ENCODE peak calls at places on chromosomes 3 and 15, in five cellular contexts. Y is HCT116, V is GM12878, I is K562, W is HepG2. Q is an unnamed sample.

GRCh38 chr3:191412764-191413163 is 48.2 kb upstream of the PYDC2 start:
- DNase-seq in Y (no peak), V (no peak), I (no peak), W (no peak), Q (peak)

GRCh38 chr3:135771760-135772159 is 193.8 kb upstream of the PPP2R3A start:
- DNase-seq in Y (no peak), V (no peak), I (no peak), W (no peak), Q (no peak)

GRCh38 chr3:171356251-171356650 is 104.0 kb downstream of the TNIK start:
- DNase-seq in Y (no peak), V (no peak), I (no peak), W (no peak), Q (no peak)

GRCh38 chr3:177657243-177657642 is 460.0 kb upstream of the TBL1XR1 start:
- DNase-seq in Y (no peak), V (no peak), I (no peak), W (no peak), Q (no peak)

GRCh38 chr15:51117270-51117669 is 22.6 kb upstream of the TNFAIP8L3 start:
- DNase-seq in Y (no peak), V (no peak), I (no peak), W (no peak), Q (no peak)

GRCh38 chr15:32853667-32854066 is 135.9 kb downstream of the GREM1 start:
- DNase-seq in Y (no peak), V (no peak), I (no peak), W (no peak), Q (no peak)

GRCh38 chr15:49308686-49309085 is 114.4 kb upstream of the FGF7 start:
- DNase-seq in Y (no peak), V (no peak), I (no peak), W (no peak), Q (no peak)

GRCh38 chr3:49373563-49373962 is 15.4 kb upstream of the GPX1 start:
- DNase-seq in Y (no peak), V (no peak), I (no peak), W (no peak), Q (no peak)

GRCh38 chr3:134933997-134934396 is 138.9 kb downstream of the EPHB1 start:
- DNase-seq in Y (no peak), V (no peak), I (no peak), W (no peak), Q (no peak)

GRCh38 chr3:141680620-141681389 is 57.3 kb upstream of the RNF7 start:
- DNase-seq in Y (no peak), V (no peak), I (peak), W (no peak), Q (peak)

GRCh38 chr3:60594025-60594424 is 657.2 kb downstream of the FHIT start:
- DNase-seq in Y (no peak), V (no peak), I (no peak), W (no peak), Q (no peak)

GRCh38 chr3:170598091-170598502 is 12.2 kb upstream of the SLC7A14 start:
- DNase-seq in Y (no peak), V (no peak), I (no peak), W (peak), Q (no peak)

GRCh38 chr3:18246336-18247060 is 178.6 kb downstream of the SATB1 start:
- DNase-seq in Y (no peak), V (no peak), I (no peak), W (no peak), Q (no peak)

GRCh38 chr3:15055019-15055557 is 10.0 kb downstream of the MRPS25 start:
- DNase-seq in Y (no peak), V (peak), I (peak), W (no peak), Q (no peak)

GRCh38 chr3:119831941-119832371 is 50.1 kb downstream of the NR1I2 start:
- DNase-seq in Y (no peak), V (no peak), I (no peak), W (no peak), Q (no peak)

GRCh38 chr3:14440531-14441239 is 38.3 kb downstream of the SLC6A6 start:
- DNase-seq in Y (no peak), V (no peak), I (peak), W (no peak), Q (no peak)

GRCh38 chr3:178545337-178545736 is 9.1 kb downstream of the KCNMB2 start:
- DNase-seq in Y (no peak), V (no peak), I (no peak), W (no peak), Q (no peak)

GRCh38 chr3:187021748-187022402 is 91.5 kb downstream of the ST6GAL1 start:
- DNase-seq in Y (no peak), V (peak), I (no peak), W (no peak), Q (no peak)

GRCh38 chr15:80512729-80513670 is 108.8 kb downstream of the ARNT2 start:
- DNase-seq in Y (peak), V (no peak), I (no peak), W (peak), Q (no peak)

GRCh38 chr3:170942011-170942410 is 33.6 kb upstream of the EIF5A2 start:
- DNase-seq in Y (no peak), V (no peak), I (no peak), W (no peak), Q (no peak)

GRCh38 chr3:182735672-182736071 is 57.6 kb upstream of the ATP11B start:
- DNase-seq in Y (no peak), V (no peak), I (no peak), W (no peak), Q (no peak)

GRCh38 chr15:36590838-36591237 is 11.4 kb downstream of the CDIN1 start:
- DNase-seq in Y (no peak), V (no peak), I (no peak), W (no peak), Q (no peak)

GRCh38 chr3:111963424-111963823 is 15.4 kb upstream of the ABHD10 start:
- DNase-seq in Y (peak), V (no peak), I (no peak), W (no peak), Q (no peak)

GRCh38 chr15:60563066-60563465 is 84.1 kb upstream of the ICE2 start:
- DNase-seq in Y (no peak), V (no peak), I (no peak), W (peak), Q (no peak)

GRCh38 chr3:173770796-173771573 is 373.4 kb downstream of the NLGN1 start:
- DNase-seq in Y (no peak), V (no peak), I (no peak), W (no peak), Q (no peak)

GRCh38 chr15:70234256-70234965 is 136.7 kb upstream of the TLE3 start:
- DNase-seq in Y (no peak), V (no peak), I (no peak), W (no peak), Q (no peak)

GRCh38 chr3:78268716-78269668 is 1229.1 kb downstream of the ROBO2 start:
- DNase-seq in Y (no peak), V (no peak), I (no peak), W (no peak), Q (no peak)
- TF ChIP-seq ZNF274 in Y (no peak), V (no peak), I (no peak), W (no peak), Q (no peak)

DNA sequence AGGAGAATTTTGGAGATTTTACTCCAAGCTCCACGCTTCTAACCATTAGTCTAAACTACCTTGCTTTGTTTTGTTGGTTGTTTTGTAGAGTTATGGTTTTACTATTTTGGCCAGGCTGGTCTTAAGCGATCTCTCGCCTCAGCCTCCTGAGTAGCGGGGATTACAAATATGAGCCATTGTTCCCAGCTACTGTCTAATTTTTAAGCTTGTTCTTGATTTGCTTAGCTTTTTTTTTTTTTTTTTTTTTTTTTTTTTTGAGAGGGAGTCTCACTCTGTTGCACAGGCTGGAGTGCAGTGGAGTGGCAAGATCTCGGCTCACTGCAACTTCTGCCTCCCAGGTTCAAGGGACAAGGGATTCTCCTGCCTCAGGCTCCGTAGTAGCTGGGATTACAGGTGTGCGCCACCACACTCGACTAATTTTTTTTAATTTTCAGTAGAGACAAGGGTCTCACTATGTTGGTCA is 28.5 kb downstream of the EFCAB12 start:
- DNase-seq in Y (peak), V (no peak), I (no peak), W (no peak), Q (no peak)
- TF ChIP-seq YY1 in Y (no peak), V (no peak), I (no peak), W (no peak), Q (no peak)

DNA sequence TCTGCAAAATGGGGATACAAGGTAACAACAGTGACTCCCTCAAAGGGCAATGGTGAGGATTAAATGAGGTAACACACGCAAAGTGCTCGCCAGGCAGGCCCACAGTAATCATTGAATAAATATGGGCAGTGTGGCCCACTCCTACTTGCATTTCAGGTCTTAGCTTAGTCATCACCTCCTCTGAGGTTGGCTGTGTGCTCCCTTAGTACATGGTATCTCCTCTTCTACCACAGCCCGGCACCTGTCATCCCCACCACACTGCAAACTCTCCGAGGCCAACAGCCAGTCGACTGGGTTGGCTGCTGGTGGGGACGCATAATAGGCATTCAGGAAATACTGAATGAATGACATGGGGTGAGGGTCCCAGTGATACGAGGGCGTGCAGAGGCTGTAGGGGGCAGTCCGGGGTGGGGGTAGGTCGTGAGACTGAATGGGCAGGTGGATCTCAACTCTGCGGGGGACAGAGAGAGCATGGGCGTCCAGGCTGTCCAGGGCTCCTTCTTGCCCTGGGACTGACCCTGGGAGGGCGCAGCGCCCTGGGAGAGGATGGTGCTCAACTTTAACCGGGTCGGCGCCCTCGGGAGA is 375 bp upstream of the MYZAP start:
- DNase-seq in Y (no peak), V (no peak), I (no peak), W (no peak), Q (no peak)
- TF ChIP-seq ZNF274 in Y (no peak), V (no peak), I (no peak), W (no peak), Q (no peak)

GRCh38 chr3:185176756-185177359 is 24.0 kb upstream of the C3orf70 start:
- DNase-seq in Y (peak), V (no peak), I (peak), W (peak), Q (peak)
- TF ChIP-seq YY1 in Y (no peak), V (no peak), I (no peak), W (no peak), Q (no peak)

GRCh38 chr3:164781755-164782154 is 296.5 kb downstream of the SI start:
- DNase-seq in Y (no peak), V (no peak), I (no peak), W (no peak), Q (no peak)
- TF ChIP-seq ZNF274 in Y (no peak), V (no peak), I (no peak), W (no peak), Q (no peak)

GRCh38 chr3:41419809-41420208 is 220.5 kb downstream of the CTNNB1 start:
- DNase-seq in Y (no peak), V (no peak), I (no peak), W (no peak), Q (no peak)

GRCh38 chr3:41426485-41426884 is 227.2 kb downstream of the CTNNB1 start:
- DNase-seq in Y (no peak), V (no peak), I (no peak), W (no peak), Q (no peak)

GRCh38 chr3:41418961-41419691 is 219.8 kb downstream of the CTNNB1 start:
- DNase-seq in Y (peak), V (no peak), I (no peak), W (peak), Q (peak)

GRCh38 chr3:41424543-41425300 is 225.4 kb downstream of the CTNNB1 start:
- DNase-seq in Y (no peak), V (no peak), I (no peak), W (no peak), Q (no peak)
- TF ChIP-seq YY1 in Y (no peak), V (no peak), I (no peak), W (no peak), Q (no peak)

DNA sequence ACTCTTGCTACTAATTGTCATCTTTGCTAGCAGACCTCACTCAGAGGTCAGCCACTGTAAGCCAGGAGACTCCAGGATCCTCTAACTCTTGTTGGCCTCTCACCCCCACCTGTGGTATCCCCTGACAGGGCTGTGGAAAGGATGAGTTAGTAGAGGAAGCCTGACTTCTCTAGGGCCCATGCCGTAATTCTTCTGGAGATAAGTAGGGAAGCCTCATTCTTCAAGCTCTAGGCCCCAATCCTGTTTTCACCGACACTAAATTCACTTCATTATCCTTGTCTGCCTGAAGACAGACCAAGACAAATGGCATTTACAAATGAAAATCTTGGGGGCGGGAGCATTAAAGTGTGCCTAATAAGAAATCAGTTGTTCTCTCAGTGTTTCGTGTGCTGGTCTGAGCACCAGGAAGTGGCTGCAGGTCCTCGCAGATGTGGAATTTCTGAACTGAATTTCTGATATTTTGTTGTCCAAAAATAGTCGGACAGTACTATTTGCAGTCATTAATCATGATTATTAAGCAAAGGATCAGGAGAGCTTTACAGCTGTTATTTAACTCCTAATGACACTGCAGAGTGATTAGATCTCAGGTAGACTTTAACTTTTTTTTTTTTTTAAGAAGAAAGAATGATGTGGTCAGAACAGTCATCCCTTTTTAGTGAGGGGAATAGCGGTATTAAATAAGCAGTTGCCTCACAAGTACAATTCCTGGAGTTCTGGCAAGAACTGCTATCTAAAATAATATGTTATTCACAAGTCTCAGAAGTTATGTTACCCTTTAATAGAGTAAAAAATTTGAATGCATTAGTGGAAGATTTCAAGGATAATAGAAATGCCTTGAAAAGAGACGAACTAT is 58.3 kb downstream of the RBMS3 start:
- DNase-seq in Y (no peak), V (no peak), I (no peak), W (no peak), Q (no peak)
- TF ChIP-seq ZNF274 in Y (no peak), V (no peak), I (no peak), W (no peak), Q (no peak)

GRCh38 chr3:106172780-106173179 is 304.0 kb upstream of the CBLB start:
- DNase-seq in Y (no peak), V (peak), I (no peak), W (no peak), Q (no peak)

GRCh38 chr3:106176734-106177133 is 307.9 kb upstream of the CBLB start:
- DNase-seq in Y (no peak), V (peak), I (no peak), W (no peak), Q (no peak)
- TF ChIP-seq YY1 in Y (no peak), V (no peak), I (no peak), W (no peak), Q (no peak)

DNA sequence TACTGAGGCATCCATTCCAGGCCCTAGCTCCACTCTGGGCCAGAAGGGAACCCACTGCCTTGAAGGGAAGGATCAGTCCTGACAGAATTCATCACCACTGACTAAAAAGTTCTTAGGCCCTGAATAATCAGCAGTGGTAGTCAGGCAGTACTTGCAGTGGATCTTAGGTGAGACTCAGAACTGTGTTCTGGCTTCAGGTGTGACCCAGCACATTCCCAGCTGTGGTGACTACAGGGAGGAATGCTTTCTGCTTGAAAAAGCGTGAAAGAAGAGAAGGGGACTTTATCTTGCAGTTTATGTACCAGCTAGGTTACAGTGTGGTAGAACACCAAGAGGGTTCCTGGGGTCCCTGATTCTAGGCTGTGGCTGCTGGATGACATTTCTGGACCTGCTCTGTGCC is 24.9 kb upstream of the AADACL2 start:
- DNase-seq in Y (no peak), V (no peak), I (no peak), W (no peak), Q (no peak)
- TF ChIP-seq ZNF274 in Y (no peak), V (no peak), I (no peak), W (no peak), Q (no peak)

GRCh38 chr3:86890997-86891396 is 100.0 kb downstream of the VGLL3 start:
- DNase-seq in Y (no peak), V (no peak), I (no peak), W (no peak), Q (peak)
- TF ChIP-seq YY1 in Y (no peak), V (no peak), I (no peak), W (no peak), Q (no peak)